ENCODE peak calls at places on chromosome 18, in seven cellular contexts. H is cardiac fibroblast, L is breast epithelium, D is endothelial cell of umbilical vein, O is stomach, T is heart left ventricle, A is Calu3. C is an unnamed sample.

GRCh38 chr18:74895686-74896085 is 298.0 kb downstream of the ZNF407 start:
- DNase-seq in L (no peak), D (peak; percentile 27), H (peak; percentile 9), T (no peak), A (no peak), O (no peak), C (no peak)

GRCh38 chr18:28109781-28110460 is 67.0 kb downstream of the CDH2 start:
- DNase-seq in D (no peak), A (no peak), O (no peak), H (peak; percentile 27), L (no peak), T (no peak), C (no peak)

GRCh38 chr18:24232814-24233213 is 94.0 kb downstream of the CABYR start:
- DNase-seq in L (no peak), A (no peak), H (no peak), T (no peak), O (no peak), D (no peak), C (no peak)

GRCh38 chr18:38007931-38008330 is 442.3 kb upstream of the CELF4 start:
- DNase-seq in D (no peak), L (no peak), A (no peak), T (no peak), H (no peak), O (no peak), C (no peak)

GRCh38 chr18:37684183-37684582 is 118.6 kb upstream of the CELF4 start:
- DNase-seq in L (no peak), T (no peak), O (no peak), H (no peak), D (no peak), A (no peak), C (no peak)

GRCh38 chr18:77647472-77647871 is 397.8 kb downstream of the GALR1 start:
- DNase-seq in T (no peak), L (no peak), D (no peak), O (no peak), H (no peak), A (no peak), C (no peak)

GRCh38 chr18:23683671-23684070 is 5.6 kb upstream of the LAMA3 start:
- DNase-seq in L (no peak), O (no peak), D (no peak), A (no peak), T (no peak), H (peak; percentile 48), C (no peak)

GRCh38 chr18:78595924-78596573 is 383.6 kb upstream of the SALL3 start:
- DNase-seq in D (no peak), O (no peak), A (no peak), H (no peak), T (no peak), L (no peak), C (no peak)

GRCh38 chr18:33761363-33761762 is 183.3 kb downstream of the ASXL3 start:
- DNase-seq in O (peak; percentile 40), D (peak; percentile 26), H (peak; percentile 53), L (no peak), T (peak; percentile 43), A (peak; percentile 14), C (no peak)

GRCh38 chr18:26746284-26747130 is 119.0 kb downstream of the AQP4 start:
- DNase-seq in T (no peak), H (peak; percentile 2), O (no peak), A (no peak), D (no peak), L (no peak), C (no peak)

GRCh38 chr18:55275042-55275897 is 312.7 kb downstream of the TCF4 start:
- DNase-seq in A (no peak), T (no peak), L (no peak), H (peak; percentile 89), D (peak; percentile 28), O (no peak), C (no peak)

GRCh38 chr18:59035591-59035990 is 104.1 kb upstream of the SEC11C start:
- DNase-seq in A (no peak), T (no peak), H (no peak), O (no peak), D (no peak), L (no peak), C (no peak)

GRCh38 chr18:59039449-59039848 is 100.2 kb upstream of the SEC11C start:
- DNase-seq in L (no peak), T (no peak), A (no peak), H (no peak), O (no peak), D (no peak), C (no peak)

GRCh38 chr18:59041296-59041695 is 98.4 kb upstream of the SEC11C start:
- DNase-seq in O (no peak), A (no peak), L (no peak), T (no peak), H (no peak), D (no peak), C (no peak)

GRCh38 chr18:59040770-59041148 is 98.9 kb upstream of the SEC11C start:
- DNase-seq in O (no peak), A (no peak), T (no peak), D (no peak), L (no peak), H (no peak), C (no peak)

GRCh38 chr18:59038295-59039039 is 101.2 kb upstream of the SEC11C start:
- DNase-seq in D (no peak), O (no peak), T (no peak), A (no peak), L (no peak), H (no peak), C (no peak)
- TF ChIP-seq CTCF in D (no peak), O (no peak), T (no peak), A (no peak), L (no peak), H (no peak), C (no peak)

GRCh38 chr18:66553824-66554223 is 50.1 kb downstream of the CDH19 start:
- DNase-seq in T (no peak), H (peak; percentile 67), A (no peak), L (no peak), D (no peak), O (no peak), C (no peak)

DNA sequence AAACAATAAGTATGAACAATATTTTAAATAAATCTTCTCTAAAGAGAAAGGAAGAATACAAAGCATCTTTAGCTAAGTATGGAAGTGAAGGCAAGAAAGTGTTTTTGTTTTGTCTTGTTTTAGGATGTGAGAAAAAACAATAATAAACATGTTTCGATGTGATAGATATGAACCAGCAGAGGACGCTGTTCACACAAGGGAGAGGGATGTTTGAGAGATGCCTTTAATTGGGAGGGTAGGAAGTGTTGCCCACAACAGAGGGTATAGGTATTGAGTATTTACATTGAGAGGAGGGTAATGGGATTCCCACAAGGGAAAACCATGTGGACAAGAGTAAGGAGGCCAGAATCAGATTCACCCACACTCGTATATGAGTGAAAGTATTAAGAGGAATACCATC is 55.1 kb downstream of the CDH19 start:
- DNase-seq in L (no peak), T (no peak), A (no peak), O (no peak), H (peak; percentile 5), D (no peak), C (no peak)
- TF ChIP-seq CTCF in L (no peak), T (no peak), A (no peak), O (no peak), H (peak; percentile 24), D (peak; percentile 6), C (no peak)

DNA sequence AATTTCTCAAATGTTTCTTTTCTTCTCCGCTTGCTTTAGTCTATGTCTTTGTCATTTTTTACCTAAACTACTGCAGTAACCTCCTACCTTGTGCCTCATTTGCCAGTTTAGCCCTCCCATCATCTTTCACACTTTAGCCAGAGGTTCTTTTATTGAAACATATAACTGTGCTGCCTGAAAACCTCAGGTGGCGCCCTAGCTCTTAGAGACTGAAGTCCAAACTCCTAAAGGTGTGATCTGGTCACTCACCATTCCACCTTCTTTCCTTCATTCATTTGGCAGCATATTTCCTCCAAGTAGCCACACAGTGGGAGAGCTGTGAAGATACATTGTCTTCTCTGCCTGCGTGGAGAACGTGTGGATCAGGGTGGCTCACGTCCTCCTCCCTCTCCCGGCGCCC is 98.2 kb upstream of the MAPRE2 start:
- DNase-seq in L (no peak), A (peak; percentile 30), H (no peak), T (no peak), O (peak; percentile 49), D (no peak), C (no peak)
- TF ChIP-seq CTCF in L (no peak), A (no peak), H (no peak), T (no peak), O (no peak), D (no peak), C (no peak)

GRCh38 chr18:63073481-63073880 is 246.1 kb downstream of the BCL2 start:
- DNase-seq in L (no peak), A (peak; percentile 46), O (no peak), H (no peak), T (no peak), D (no peak), C (no peak)
- TF ChIP-seq CTCF in L (no peak), A (no peak), O (no peak), H (no peak), T (no peak), D (no peak), C (no peak)

DNA sequence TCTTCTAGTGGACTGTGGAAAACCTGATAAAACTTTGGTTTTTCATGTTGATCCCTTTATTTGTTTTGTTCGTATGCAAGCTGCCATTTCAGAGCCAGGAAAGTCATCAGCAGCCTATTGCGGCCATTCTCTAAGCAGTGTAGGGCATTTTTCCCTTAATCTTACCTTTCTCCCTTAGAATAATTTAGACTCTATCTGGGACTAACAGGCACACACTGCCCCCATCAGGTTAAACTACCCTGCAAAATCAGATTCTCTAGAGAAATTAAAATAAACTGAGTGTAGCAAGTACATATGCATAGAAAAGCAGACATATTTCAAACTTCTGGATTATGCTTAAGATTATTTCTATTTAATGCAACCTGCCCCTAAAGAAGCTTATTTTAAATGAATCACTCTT is 347.4 kb downstream of the METTL4 start:
- DNase-seq in H (peak; percentile 61), T (no peak), O (no peak), D (peak; percentile 65), A (peak; percentile 52), L (no peak), C (no peak)
- TF ChIP-seq CTCF in H (peak; percentile 60), T (peak; percentile 32), O (peak; percentile 31), D (no peak), A (peak; percentile 40), L (no peak), C (peak; percentile 71)

DNA sequence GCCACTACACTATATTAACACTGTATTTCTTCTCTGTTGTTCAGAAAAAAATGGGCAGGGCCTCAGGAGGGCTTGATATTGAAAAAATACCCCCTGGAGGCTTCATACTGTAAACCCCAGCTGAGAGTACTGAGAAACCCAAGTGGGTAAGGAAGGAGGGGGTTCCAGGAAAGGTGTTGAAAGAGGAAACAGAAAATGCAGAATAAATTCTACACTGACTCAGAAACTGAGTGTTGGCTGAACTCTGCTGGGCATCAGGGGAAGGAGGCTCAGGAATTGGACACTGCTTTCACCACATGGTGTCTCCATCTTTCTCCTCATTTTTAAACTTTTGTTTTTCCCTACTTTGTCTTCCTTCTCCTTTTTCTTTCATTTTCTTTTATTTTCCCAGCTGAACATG is 253.7 kb downstream of the DYM start:
- DNase-seq in A (no peak), L (no peak), O (no peak), T (no peak), D (no peak), H (peak; percentile 32), C (no peak)
- TF ChIP-seq CTCF in A (no peak), L (no peak), O (no peak), T (no peak), D (no peak), H (no peak), C (peak; percentile 38)

GRCh38 chr18:10443001-10443400 is 11.4 kb upstream of the APCDD1 start:
- DNase-seq in H (no peak), L (no peak), O (no peak), A (no peak), T (no peak), D (no peak), C (no peak)
- TF ChIP-seq CTCF in H (no peak), L (no peak), O (no peak), A (no peak), T (no peak), D (no peak), C (no peak)

C was measured in AG09319.